ENCODE peak calls at places on chromosomes 3 and 15, in four cellular contexts. One of them, this sample, is unnamed.

GRCh38 chr3:115766587-115767492 is 143.5 kb downstream of the GAP43 start:
- DNase-seq in IMR-90: peak
- DNase-seq in GM12878: no peak
- DNase-seq in K562: no peak
- DNase-seq in this sample: no peak

GRCh38 chr3:111238896-111239295 is 167.3 kb downstream of the NECTIN3 start:
- DNase-seq in IMR-90: no peak
- DNase-seq in GM12878: peak
- DNase-seq in K562: no peak
- DNase-seq in this sample: no peak

GRCh38 chr3:13879946-13880810 is at the start of gene WNT7A:
- DNase-seq in IMR-90: no peak
- DNase-seq in GM12878: no peak
- DNase-seq in K562: peak
- DNase-seq in this sample: no peak

GRCh38 chr3:188776447-188776846 is 395.3 kb upstream of the TPRG1 start:
- DNase-seq in IMR-90: peak
- DNase-seq in GM12878: no peak
- DNase-seq in K562: no peak
- DNase-seq in this sample: peak

GRCh38 chr3:102304550-102304949 is 130.3 kb upstream of the ZPLD1 start:
- DNase-seq in IMR-90: no peak
- DNase-seq in GM12878: no peak
- DNase-seq in K562: no peak
- DNase-seq in this sample: no peak

GRCh38 chr3:53149699-53150098 is 11.3 kb upstream of the PRKCD start:
- DNase-seq in IMR-90: no peak
- DNase-seq in GM12878: no peak
- DNase-seq in K562: no peak
- DNase-seq in this sample: no peak

GRCh38 chr15:79310612-79310984 is 314 bp upstream of the TMED3 start:
- DNase-seq in IMR-90: peak
- DNase-seq in GM12878: no peak
- DNase-seq in K562: no peak
- DNase-seq in this sample: no peak

GRCh38 chr15:58247803-58248503 is 109.8 kb downstream of the AQP9 start:
- DNase-seq in IMR-90: peak
- DNase-seq in GM12878: no peak
- DNase-seq in K562: no peak
- DNase-seq in this sample: no peak

GRCh38 chr15:88658972-88659931 is 20.4 kb downstream of the ISG20 start:
- DNase-seq in IMR-90: peak
- DNase-seq in GM12878: no peak
- DNase-seq in K562: no peak
- DNase-seq in this sample: peak

GRCh38 chr3:51684971-51685751 is 14.1 kb downstream of the TEX264 start:
- DNase-seq in IMR-90: no peak
- DNase-seq in GM12878: no peak
- DNase-seq in K562: peak
- DNase-seq in this sample: peak

GRCh38 chr3:146275476-146275875 is 24.6 kb upstream of the PLSCR4 start:
- DNase-seq in IMR-90: no peak
- DNase-seq in GM12878: no peak
- DNase-seq in K562: no peak
- DNase-seq in this sample: no peak

GRCh38 chr3:146277953-146278631 is 27.2 kb upstream of the PLSCR4 start:
- DNase-seq in IMR-90: peak
- DNase-seq in GM12878: no peak
- DNase-seq in K562: no peak
- DNase-seq in this sample: peak

GRCh38 chr3:146283796-146284485 is 33.0 kb upstream of the PLSCR4 start:
- DNase-seq in IMR-90: no peak
- DNase-seq in GM12878: no peak
- DNase-seq in K562: no peak
- DNase-seq in this sample: no peak

GRCh38 chr3:146280859-146281258 is 30.0 kb upstream of the PLSCR4 start:
- DNase-seq in IMR-90: peak
- DNase-seq in GM12878: no peak
- DNase-seq in K562: no peak
- DNase-seq in this sample: no peak
- TF ChIP-seq FOS in IMR-90: no peak
- TF ChIP-seq FOS in GM12878: no peak
- TF ChIP-seq FOS in K562: no peak
- TF ChIP-seq FOS in this sample: no peak

DNA sequence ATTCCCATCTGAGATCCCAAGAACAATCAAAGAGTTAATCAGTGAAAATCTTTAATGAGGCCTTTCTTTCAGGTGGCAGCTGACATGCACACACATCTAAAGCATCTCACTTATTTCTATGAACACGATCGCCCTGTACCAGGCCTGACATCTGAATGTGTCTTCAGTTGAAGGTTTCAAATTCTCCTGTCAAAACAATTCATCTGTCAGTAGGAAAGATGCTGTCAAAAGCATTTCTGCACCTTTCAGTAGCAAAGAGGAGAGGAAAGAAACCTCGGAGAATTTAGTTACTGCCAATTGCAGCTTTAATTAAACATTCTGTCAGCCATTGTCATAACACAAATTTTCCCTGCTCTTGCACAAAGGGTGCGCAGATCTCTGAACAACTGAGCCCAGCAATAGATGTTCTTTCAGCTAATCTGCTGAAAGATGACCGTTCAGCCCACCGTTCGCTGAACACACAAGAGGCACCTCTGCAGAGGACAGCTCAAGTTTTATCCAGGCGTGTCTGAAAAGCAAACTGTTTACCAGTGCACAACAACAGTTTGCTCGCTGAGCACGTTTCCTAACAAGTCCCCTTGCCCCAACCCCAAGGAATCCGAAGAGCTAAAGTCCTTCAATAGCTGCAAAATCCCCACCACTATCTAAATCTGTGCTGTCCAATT is 34.1 kb downstream of the LRIG1 start:
- DNase-seq in IMR-90: no peak
- DNase-seq in GM12878: no peak
- DNase-seq in K562: no peak
- DNase-seq in this sample: no peak
- TF ChIP-seq FOS in IMR-90: no peak
- TF ChIP-seq FOS in GM12878: no peak
- TF ChIP-seq FOS in K562: no peak
- TF ChIP-seq FOS in this sample: no peak

GRCh38 chr3:119794971-119795612 is 13.2 kb downstream of the NR1I2 start:
- DNase-seq in IMR-90: no peak
- DNase-seq in GM12878: no peak
- DNase-seq in K562: peak
- DNase-seq in this sample: peak
- TF ChIP-seq FOS in IMR-90: no peak
- TF ChIP-seq FOS in GM12878: no peak
- TF ChIP-seq FOS in K562: peak
- TF ChIP-seq FOS in this sample: no peak

GRCh38 chr15:92638291-92638708 is 17.3 kb downstream of the FAM174B start:
- DNase-seq in IMR-90: peak
- DNase-seq in GM12878: no peak
- DNase-seq in K562: no peak
- DNase-seq in this sample: peak
- TF ChIP-seq FOS in IMR-90: no peak
- TF ChIP-seq FOS in GM12878: no peak
- TF ChIP-seq FOS in K562: no peak
- TF ChIP-seq FOS in this sample: no peak

GRCh38 chr3:196979545-196979944 is 10.9 kb upstream of the PIGZ start:
- DNase-seq in IMR-90: peak
- DNase-seq in GM12878: no peak
- DNase-seq in K562: peak
- DNase-seq in this sample: no peak
- TF ChIP-seq FOS in IMR-90: no peak
- TF ChIP-seq FOS in GM12878: no peak
- TF ChIP-seq FOS in K562: no peak
- TF ChIP-seq FOS in this sample: no peak

DNA sequence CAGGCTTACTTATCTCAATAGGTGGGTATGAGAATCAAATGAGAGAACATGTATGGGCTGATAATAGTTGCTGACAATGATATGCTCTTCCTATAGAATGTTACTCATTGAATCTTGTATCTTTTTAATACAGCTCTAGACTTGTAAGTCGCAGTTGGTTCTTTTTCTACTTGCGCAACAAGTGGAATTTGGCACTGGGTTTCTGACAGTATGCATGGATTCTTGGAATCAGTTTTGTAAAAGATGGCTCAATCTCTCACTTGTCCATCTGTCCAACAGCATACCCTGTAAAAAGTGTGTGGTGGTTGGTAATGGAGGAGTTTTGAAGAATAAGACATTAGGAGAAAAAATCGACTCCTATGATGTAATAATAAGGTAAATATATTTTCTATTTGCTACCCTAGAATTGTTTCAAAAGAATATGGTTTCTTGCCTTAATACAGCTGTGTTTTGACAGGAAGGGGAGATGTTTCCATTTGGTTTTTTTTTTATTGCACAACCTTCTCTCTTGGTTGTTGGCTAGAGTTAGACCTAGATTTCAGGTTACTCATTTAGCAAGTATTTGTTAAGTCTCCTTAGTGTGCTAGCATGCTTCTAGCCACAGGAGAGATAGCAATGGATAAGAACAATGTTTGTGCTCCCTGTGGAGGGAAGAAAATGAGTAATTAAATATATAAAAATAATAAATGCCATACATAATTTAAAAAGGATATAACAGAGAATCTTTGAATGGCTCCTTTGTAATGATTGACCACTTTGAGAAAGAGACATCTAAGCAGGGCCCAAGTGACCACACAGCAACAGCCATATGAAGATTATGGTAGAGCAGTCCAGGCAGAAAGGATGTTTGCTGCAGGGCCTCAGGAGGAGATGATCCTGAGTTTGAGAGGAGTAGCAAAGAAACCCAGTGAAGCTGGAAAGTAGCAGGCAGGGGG is 21.8 kb downstream of the ST3GAL6 start:
- DNase-seq in IMR-90: peak
- DNase-seq in GM12878: no peak
- DNase-seq in K562: no peak
- DNase-seq in this sample: peak
- TF ChIP-seq FOS in IMR-90: peak
- TF ChIP-seq FOS in GM12878: no peak
- TF ChIP-seq FOS in K562: no peak
- TF ChIP-seq FOS in this sample: no peak

DNA sequence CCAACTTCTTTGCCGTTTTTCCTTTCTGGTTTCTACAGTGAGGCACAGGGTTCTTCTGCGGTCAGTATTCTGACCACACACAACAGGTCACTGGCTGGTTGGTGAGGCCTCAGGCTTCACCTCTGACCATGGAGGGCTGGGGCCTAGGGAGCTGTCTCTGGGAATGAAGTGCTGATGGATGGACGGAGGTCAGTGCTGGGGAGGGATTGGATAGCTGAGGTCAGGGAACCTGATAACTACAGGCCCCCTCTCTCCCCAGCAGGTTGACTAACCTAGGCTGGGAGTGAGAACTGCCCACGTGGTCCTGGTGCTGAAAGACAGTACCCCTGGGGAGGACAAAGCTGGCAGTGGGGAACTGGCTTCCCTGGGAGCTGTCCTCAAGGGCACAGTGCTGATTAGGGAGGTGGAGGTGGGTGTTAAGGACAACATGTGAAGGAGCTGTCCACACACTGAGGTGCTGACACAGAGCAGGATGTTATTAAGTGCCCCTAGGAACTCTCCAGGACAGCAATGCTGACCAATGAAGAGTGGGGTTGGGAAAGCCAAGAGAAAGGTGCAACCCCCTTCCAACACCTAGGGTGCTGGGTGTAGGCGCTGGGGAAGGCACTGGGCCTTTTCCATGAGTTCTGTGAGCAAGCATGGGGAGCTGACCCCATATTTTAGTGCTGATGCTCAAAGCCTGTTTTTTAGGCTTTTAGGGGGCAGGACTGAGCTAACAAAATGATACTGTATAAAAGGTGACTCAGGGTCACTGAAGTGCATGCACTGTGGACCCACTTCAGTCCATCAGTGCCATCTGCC is 45.2 kb downstream of the ATP2B2 start:
- DNase-seq in IMR-90: peak
- DNase-seq in GM12878: no peak
- DNase-seq in K562: peak
- DNase-seq in this sample: peak
- TF ChIP-seq FOS in IMR-90: no peak
- TF ChIP-seq FOS in GM12878: no peak
- TF ChIP-seq FOS in K562: no peak
- TF ChIP-seq FOS in this sample: no peak

GRCh38 chr3:192449036-192449435 is 278.3 kb downstream of the FGF12 start:
- DNase-seq in IMR-90: no peak
- DNase-seq in GM12878: no peak
- DNase-seq in K562: no peak
- DNase-seq in this sample: no peak

GRCh38 chr3:192444096-192444790 is 283.1 kb downstream of the FGF12 start:
- DNase-seq in IMR-90: peak
- DNase-seq in GM12878: peak
- DNase-seq in K562: peak
- DNase-seq in this sample: peak

GRCh38 chr3:192444791-192445106 is 282.6 kb downstream of the FGF12 start:
- DNase-seq in IMR-90: no peak
- DNase-seq in GM12878: no peak
- DNase-seq in K562: no peak
- DNase-seq in this sample: no peak

GRCh38 chr3:192445768-192446644 is 281.3 kb downstream of the FGF12 start:
- DNase-seq in IMR-90: no peak
- DNase-seq in GM12878: no peak
- DNase-seq in K562: no peak
- DNase-seq in this sample: no peak
- TF ChIP-seq FOS in IMR-90: no peak
- TF ChIP-seq FOS in GM12878: no peak
- TF ChIP-seq FOS in K562: no peak
- TF ChIP-seq FOS in this sample: no peak

GRCh38 chr3:171741377-171741776 is 68.9 kb downstream of the PLD1 start:
- DNase-seq in IMR-90: no peak
- DNase-seq in GM12878: no peak
- DNase-seq in K562: no peak
- DNase-seq in this sample: no peak
- TF ChIP-seq FOS in IMR-90: no peak
- TF ChIP-seq FOS in GM12878: no peak
- TF ChIP-seq FOS in K562: no peak
- TF ChIP-seq FOS in this sample: no peak

GRCh38 chr15:97904196-97904572 is 56.3 kb upstream of the ARRDC4 start:
- DNase-seq in IMR-90: peak
- DNase-seq in GM12878: no peak
- DNase-seq in K562: peak
- DNase-seq in this sample: peak
- TF ChIP-seq FOS in IMR-90: no peak
- TF ChIP-seq FOS in GM12878: no peak
- TF ChIP-seq FOS in K562: no peak
- TF ChIP-seq FOS in this sample: no peak

This sample was measured in endothelial cell of umbilical vein.